ENCODE peak calls at places on chromosomes 6 and 20, in five cellular contexts. R, O, K, E and A are unnamed samples.

GRCh38 chr6:25456656-25457055 is 177.5 kb downstream of the CARMIL1 start:
- DNase-seq in R (no peak), O (no peak), K (no peak), E (no peak), A (no peak)

GRCh38 chr6:74073896-74074295 is 377.9 kb downstream of the CD109 start:
- DNase-seq in R (no peak), O (no peak), K (peak; percentile 51), E (no peak), A (no peak)

GRCh38 chr6:15498640-15499039 is 164.2 kb downstream of the DTNBP1 start:
- DNase-seq in R (no peak), O (no peak), K (no peak), E (peak; percentile 75), A (no peak)

GRCh38 chr6:158011980-158012566 is 30.4 kb downstream of the SYNJ2 start:
- DNase-seq in R (no peak), O (no peak), K (no peak), E (no peak), A (no peak)

GRCh38 chr6:43383021-43383667 is 13.7 kb upstream of the ZNF318 start:
- DNase-seq in R (no peak), O (no peak), K (peak; percentile 47), E (no peak), A (no peak)

GRCh38 chr20:42341654-42342053 is 723.5 kb upstream of the CHD6 start:
- DNase-seq in R (no peak), O (no peak), K (no peak), E (no peak), A (no peak)

GRCh38 chr6:6910734-6911295 is 196.9 kb upstream of the RREB1 start:
- DNase-seq in R (no peak), O (no peak), K (no peak), E (no peak), A (no peak)

GRCh38 chr6:42704251-42704936 is 18.0 kb downstream of the PRPH2 start:
- DNase-seq in R (no peak), O (no peak), K (peak; percentile 71), E (no peak), A (no peak)

GRCh38 chr6:38179300-38179699 is 359.8 kb downstream of the ZFAND3 start:
- DNase-seq in R (no peak), O (no peak), K (no peak), E (no peak), A (no peak)

GRCh38 chr20:49699200-49699992 is 14.3 kb downstream of the B4GALT5 start:
- DNase-seq in R (no peak), O (no peak), K (peak; percentile 75), E (no peak), A (no peak)

GRCh38 chr20:11394145-11394833 is 523.4 kb upstream of the BTBD3 start:
- DNase-seq in R (no peak), O (no peak), K (peak; percentile 81), E (no peak), A (no peak)

GRCh38 chr6:7901056-7901455 is 9.5 kb downstream of the TXNDC5 start:
- DNase-seq in R (no peak), O (no peak), K (no peak), E (no peak), A (peak; percentile 80)

GRCh38 chr6:152635949-152636674 is 1.1 kb downstream of the SYNE1 start:
- DNase-seq in R (no peak), O (peak; percentile 37), K (peak; percentile 7), E (no peak), A (peak; percentile 18)

GRCh38 chr6:37284781-37285180 is 26.8 kb upstream of the TMEM217 start:
- DNase-seq in R (no peak), O (no peak), K (no peak), E (no peak), A (no peak)

GRCh38 chr6:40623178-40623577 is 36.0 kb upstream of the LRFN2 start:
- DNase-seq in R (no peak), O (no peak), K (no peak), E (no peak), A (no peak)

GRCh38 chr20:37071481-37071911 is 24.3 kb downstream of the RBL1 start:
- DNase-seq in R (no peak), O (no peak), K (peak; percentile 45), E (no peak), A (no peak)

GRCh38 chr6:129519750-129520149 is 190.2 kb downstream of the ARHGAP18 start:
- DNase-seq in R (no peak), O (no peak), K (no peak), E (no peak), A (no peak)